ENCODE peak calls at places on chromosomes 13 and 19, in five cellular contexts. T, D, N, L and E are unnamed samples.

GRCh38 chr13:29105779-29106178 is 285.6 kb downstream of the MTUS2 start:
- DNase-seq in N (no peak), D (no peak), T (no peak), L (peak; percentile 64), E (no peak)

GRCh38 chr13:109162248-109163051 is 533.0 kb downstream of the MYO16 start:
- DNase-seq in N (no peak), T (no peak), D (no peak), L (no peak), E (peak; percentile 20)

GRCh38 chr19:35397064-35397463 is 26.2 kb downstream of the GPR42 start:
- DNase-seq in L (no peak), D (no peak), T (no peak), N (no peak), E (no peak)

GRCh38 chr13:111046590-111047141 is 68.4 kb upstream of the ARHGEF7 start:
- DNase-seq in L (no peak), T (no peak), N (no peak), D (no peak), E (no peak)

GRCh38 chr19:45876411-45877197 is 9.3 kb downstream of the IRF2BP1 start:
- DNase-seq in N (peak; percentile 25), T (no peak), L (peak; percentile 75), D (no peak), E (no peak)

GRCh38 chr13:86581711-86582110 is 782.5 kb upstream of the SLITRK6 start:
- DNase-seq in D (no peak), T (no peak), L (no peak), N (no peak), E (no peak)

GRCh38 chr19:38234615-38235014 is 10.6 kb upstream of the DPF1 start:
- DNase-seq in D (no peak), L (no peak), N (no peak), T (no peak), E (no peak)

GRCh38 chr19:16106121-16106520 is 5.6 kb upstream of the RAB8A start:
- DNase-seq in L (no peak), N (no peak), T (no peak), D (no peak), E (no peak)

GRCh38 chr19:38125238-38125637 is 98.8 kb downstream of the DPF1 start:
- DNase-seq in T (no peak), N (no peak), L (no peak), D (no peak), E (no peak)

GRCh38 chr19:34269968-34270621 is 15.7 kb downstream of the GARRE1 start:
- DNase-seq in D (peak; percentile 59), L (peak; percentile 69), T (peak; percentile 87), N (peak; percentile 61), E (peak; percentile 68)

GRCh38 chr19:33639034-33639681 is 17.4 kb downstream of the CHST8 start:
- DNase-seq in T (no peak), D (no peak), N (no peak), L (no peak), E (no peak)

GRCh38 chr13:20460744-20461143 is 64.9 kb downstream of the CRYL1 start:
- DNase-seq in N (no peak), L (peak; percentile 4), T (no peak), D (no peak), E (peak; percentile 43)

GRCh38 chr19:42270346-42271044 is 1.4 kb downstream of the CIC start:
- DNase-seq in N (peak; percentile 66), L (no peak), T (peak; percentile 72), D (peak; percentile 75), E (no peak)

GRCh38 chr19:41808663-41809566 is 12.5 kb downstream of the CEACAM3 start:
- DNase-seq in L (no peak), N (peak; percentile 49), D (no peak), T (no peak), E (no peak)

GRCh38 chr13:60716296-60716695 is 319.3 kb downstream of the TDRD3 start:
- DNase-seq in L (no peak), N (no peak), D (no peak), T (no peak), E (no peak)

GRCh38 chr19:32265991-32266390 is 79.4 kb upstream of the ZNF507 start:
- DNase-seq in L (peak; percentile 31), T (no peak), D (no peak), N (no peak), E (no peak)

DNA sequence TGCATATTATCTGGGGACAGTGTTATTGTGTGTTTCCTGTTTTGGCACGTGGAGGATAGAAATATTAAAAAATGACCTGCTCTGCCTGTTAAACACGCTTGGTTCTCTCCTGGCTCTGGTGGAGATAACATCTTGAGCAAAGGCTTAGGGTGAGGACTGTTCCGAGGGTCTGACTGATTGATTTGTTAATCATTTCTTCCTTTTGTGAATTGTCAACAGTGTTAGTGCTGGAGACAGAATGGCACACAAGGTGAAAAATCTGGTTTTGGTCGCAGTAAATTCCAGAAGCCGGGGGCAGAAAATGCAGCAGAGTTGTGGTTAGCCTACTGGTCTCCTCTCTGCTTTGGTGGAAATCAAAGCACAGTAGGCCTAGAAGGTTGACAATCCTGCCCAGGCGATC is 163.6 kb downstream of the FGF9 start:
- DNase-seq in N (no peak), L (no peak), T (no peak), D (no peak), E (no peak)
- H3K4me3 ChIP-seq in N (no peak overlapping the region), L (no peak overlapping the region), T (no peak overlapping the region), D (no peak overlapping the region), E (no peak overlapping the region)

GRCh38 chr13:42807866-42808265 is 26.5 kb downstream of the FAM216B start:
- DNase-seq in D (no peak), N (no peak), L (no peak), T (no peak), E (no peak)
- H3K4me3 ChIP-seq in D (no peak overlapping the region), N (no peak overlapping the region), L (no peak overlapping the region), T (no peak overlapping the region), E (no peak overlapping the region)

DNA sequence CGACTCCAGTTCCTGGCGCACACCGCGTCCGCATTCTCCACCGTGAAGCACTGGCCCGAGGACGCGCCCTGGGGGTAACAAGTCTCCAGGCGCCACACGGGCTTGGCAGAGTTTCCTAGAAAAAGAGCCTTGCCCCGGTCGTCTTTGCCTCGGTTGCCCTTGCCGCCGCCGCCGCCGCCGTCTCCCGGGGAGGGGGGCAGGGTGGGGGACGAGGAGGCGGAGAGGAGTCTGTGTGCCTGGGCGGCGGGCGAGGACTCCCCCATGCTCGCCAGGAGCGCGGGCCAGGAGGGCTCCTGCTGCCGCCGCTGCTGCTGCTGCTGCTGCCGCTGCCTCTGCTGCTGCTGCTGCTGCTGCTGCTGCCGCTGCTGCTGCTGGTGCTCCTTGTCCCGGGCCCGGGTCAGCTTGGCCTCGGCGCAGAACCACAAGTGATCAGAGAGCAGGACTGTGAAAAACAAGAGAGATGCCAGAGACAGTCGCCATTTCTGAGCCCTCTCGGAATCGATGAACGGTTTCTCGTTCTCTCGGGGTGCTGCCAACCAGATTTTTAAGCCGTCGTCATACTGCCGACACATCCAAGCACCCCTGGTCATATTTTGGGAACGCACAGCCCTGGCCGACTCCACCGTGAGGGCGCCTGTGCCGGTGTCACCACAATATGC is 349.2 kb downstream of the LIG4 start:
- DNase-seq in D (no peak), N (no peak), L (peak; percentile 63), T (no peak), E (no peak)
- H3K4me3 ChIP-seq in D (peak overlapping the region; percentile 56), N (peak overlapping the region; percentile 44), L (peak overlapping the region; percentile 90), T (no peak overlapping the region), E (no peak overlapping the region)

GRCh38 chr13:27790523-27790922 is 1.8 kb upstream of the GSX1 start:
- DNase-seq in N (no peak), D (no peak), T (no peak), L (peak; percentile 52), E (no peak)
- H3K4me3 ChIP-seq in N (no peak overlapping the region), D (peak overlapping the region; percentile 51), T (peak overlapping the region; percentile 61), L (peak overlapping the region; percentile 47), E (no peak overlapping the region)